ENCODE peak calls at places on chromosome 19, in four cellular contexts. One of them, this sample, is unnamed.

GRCh38 chr19:35346193-35347052 is 1.3 kb upstream of the FFAR1 start:
- DNase-seq in ELR: no peak
- DNase-seq in nephron progenitor cell: no peak
- DNase-seq in effector CD4-positive, alpha-beta T cell: peak
- DNase-seq in this sample: no peak

GRCh38 chr19:13256918-13257317 is 106.7 kb downstream of the IER2 start:
- DNase-seq in ELR: no peak
- DNase-seq in nephron progenitor cell: no peak
- DNase-seq in effector CD4-positive, alpha-beta T cell: no peak
- DNase-seq in this sample: no peak

GRCh38 chr19:30670011-30670329 is 297.8 kb downstream of the ZNF536 start:
- DNase-seq in ELR: no peak
- DNase-seq in nephron progenitor cell: no peak
- DNase-seq in effector CD4-positive, alpha-beta T cell: no peak
- DNase-seq in this sample: no peak

GRCh38 chr19:19594371-19594770 is 24.1 kb downstream of the PBX4 start:
- DNase-seq in ELR: no peak
- DNase-seq in nephron progenitor cell: no peak
- DNase-seq in effector CD4-positive, alpha-beta T cell: no peak
- DNase-seq in this sample: no peak

GRCh38 chr19:47240996-47241918 is 10.3 kb upstream of the BBC3 start:
- DNase-seq in ELR: peak
- DNase-seq in nephron progenitor cell: peak
- DNase-seq in effector CD4-positive, alpha-beta T cell: peak
- DNase-seq in this sample: no peak

GRCh38 chr19:10010247-10010691 is at the start of gene COL5A3:
- DNase-seq in ELR: peak
- DNase-seq in nephron progenitor cell: peak
- DNase-seq in effector CD4-positive, alpha-beta T cell: no peak
- DNase-seq in this sample: peak

GRCh38 chr19:39870171-39870971 is 24.2 kb upstream of the FBL start:
- DNase-seq in ELR: no peak
- DNase-seq in nephron progenitor cell: peak
- DNase-seq in effector CD4-positive, alpha-beta T cell: no peak
- DNase-seq in this sample: no peak

GRCh38 chr19:3983936-3984583 is 1.2 kb downstream of the EEF2 start:
- DNase-seq in ELR: peak
- DNase-seq in nephron progenitor cell: peak
- DNase-seq in effector CD4-positive, alpha-beta T cell: no peak
- DNase-seq in this sample: no peak

GRCh38 chr19:49224856-49225255 is 67.3 kb downstream of the TRPM4 start:
- DNase-seq in ELR: peak
- DNase-seq in nephron progenitor cell: peak
- DNase-seq in effector CD4-positive, alpha-beta T cell: no peak
- DNase-seq in this sample: no peak

GRCh38 chr19:35451278-35452096 is 3.4 kb downstream of the FFAR2 start:
- DNase-seq in ELR: no peak
- DNase-seq in nephron progenitor cell: no peak
- DNase-seq in effector CD4-positive, alpha-beta T cell: no peak
- DNase-seq in this sample: no peak

GRCh38 chr19:42965204-42965603 is 28.2 kb upstream of the PSG7 start:
- DNase-seq in ELR: peak
- DNase-seq in nephron progenitor cell: no peak
- DNase-seq in effector CD4-positive, alpha-beta T cell: no peak
- DNase-seq in this sample: no peak

GRCh38 chr19:41792513-41793413 is 3.6 kb upstream of the CEACAM3 start:
- DNase-seq in ELR: peak
- DNase-seq in nephron progenitor cell: peak
- DNase-seq in effector CD4-positive, alpha-beta T cell: peak
- DNase-seq in this sample: peak

GRCh38 chr19:35226748-35227147 is 1.8 kb downstream of the FAM187B start:
- DNase-seq in ELR: no peak
- DNase-seq in nephron progenitor cell: no peak
- DNase-seq in effector CD4-positive, alpha-beta T cell: no peak
- DNase-seq in this sample: no peak

GRCh38 chr19:19204181-19204580 is 967 bp upstream of the NR2C2AP start:
- DNase-seq in ELR: no peak
- DNase-seq in nephron progenitor cell: no peak
- DNase-seq in effector CD4-positive, alpha-beta T cell: no peak
- DNase-seq in this sample: no peak

GRCh38 chr19:37551123-37551993 is 43.2 kb downstream of the ZNF571 start:
- DNase-seq in ELR: peak
- DNase-seq in nephron progenitor cell: no peak
- DNase-seq in effector CD4-positive, alpha-beta T cell: peak
- DNase-seq in this sample: peak

GRCh38 chr19:44666852-44667251 is 4.4 kb upstream of the CEACAM19 start:
- DNase-seq in ELR: no peak
- DNase-seq in nephron progenitor cell: no peak
- DNase-seq in effector CD4-positive, alpha-beta T cell: no peak
- DNase-seq in this sample: no peak

This sample was measured in fibroblast of the conjunctiva.